ENCODE peak calls at places on chromosomes 4 and X, in five cellular contexts. One of them, this sample, is unnamed.

GRCh38 chr4:22498866-22499265 is 17.0 kb downstream of the ADGRA3 start:
- DNase-seq in stimulated activated CD8-positive, alpha-beta memory T cell treated with anti-CD3 and anti-CD28 coated beads, Interleukin-4, amount 100 ng/mL, for 48 hours: no peak
- DNase-seq in AG04450: no peak
- DNase-seq in stimulated activated CD4-positive, alpha-beta T cell treated with anti-CD3 and anti-CD28 coated beads, Interleukin-15, amount 100 ng/mL, for 24 hours: no peak
- DNase-seq in dermis blood vessel endothelial cell: no peak
- DNase-seq in this sample: peak

GRCh38 chr4:54063737-54064316 is 578 bp downstream of the CHIC2 start:
- DNase-seq in dermis blood vessel endothelial cell: peak
- DNase-seq in AG04450: no peak
- DNase-seq in stimulated activated CD4-positive, alpha-beta T cell treated with anti-CD3 and anti-CD28 coated beads, Interleukin-15, amount 100 ng/mL, for 24 hours: peak
- DNase-seq in stimulated activated CD8-positive, alpha-beta memory T cell treated with anti-CD3 and anti-CD28 coated beads, Interleukin-4, amount 100 ng/mL, for 48 hours: peak
- DNase-seq in this sample: peak

GRCh38 chr4:81499840-81500239 is 28.1 kb upstream of the RASGEF1B start:
- DNase-seq in AG04450: no peak
- DNase-seq in dermis blood vessel endothelial cell: no peak
- DNase-seq in stimulated activated CD4-positive, alpha-beta T cell treated with anti-CD3 and anti-CD28 coated beads, Interleukin-15, amount 100 ng/mL, for 24 hours: no peak
- DNase-seq in stimulated activated CD8-positive, alpha-beta memory T cell treated with anti-CD3 and anti-CD28 coated beads, Interleukin-4, amount 100 ng/mL, for 48 hours: no peak
- DNase-seq in this sample: no peak

GRCh38 chrX:2608638-2609430 is 82.3 kb upstream of the CD99 start:
- DNase-seq in AG04450: peak
- DNase-seq in dermis blood vessel endothelial cell: peak
- DNase-seq in stimulated activated CD8-positive, alpha-beta memory T cell treated with anti-CD3 and anti-CD28 coated beads, Interleukin-4, amount 100 ng/mL, for 48 hours: peak
- DNase-seq in stimulated activated CD4-positive, alpha-beta T cell treated with anti-CD3 and anti-CD28 coated beads, Interleukin-15, amount 100 ng/mL, for 24 hours: peak
- DNase-seq in this sample: peak

GRCh38 chr4:46931981-46932380 is 22.9 kb upstream of the COX7B2 start:
- DNase-seq in AG04450: no peak
- DNase-seq in dermis blood vessel endothelial cell: peak
- DNase-seq in stimulated activated CD4-positive, alpha-beta T cell treated with anti-CD3 and anti-CD28 coated beads, Interleukin-15, amount 100 ng/mL, for 24 hours: peak
- DNase-seq in stimulated activated CD8-positive, alpha-beta memory T cell treated with anti-CD3 and anti-CD28 coated beads, Interleukin-4, amount 100 ng/mL, for 48 hours: peak
- DNase-seq in this sample: peak

GRCh38 chrX:44352739-44353138 is 9.3 kb upstream of the EFHC2 start:
- DNase-seq in stimulated activated CD4-positive, alpha-beta T cell treated with anti-CD3 and anti-CD28 coated beads, Interleukin-15, amount 100 ng/mL, for 24 hours: no peak
- DNase-seq in stimulated activated CD8-positive, alpha-beta memory T cell treated with anti-CD3 and anti-CD28 coated beads, Interleukin-4, amount 100 ng/mL, for 48 hours: no peak
- DNase-seq in AG04450: no peak
- DNase-seq in dermis blood vessel endothelial cell: no peak
- DNase-seq in this sample: peak

GRCh38 chr4:46254788-46255187 is 130.9 kb upstream of the GABRG1 start:
- DNase-seq in stimulated activated CD8-positive, alpha-beta memory T cell treated with anti-CD3 and anti-CD28 coated beads, Interleukin-4, amount 100 ng/mL, for 48 hours: no peak
- DNase-seq in AG04450: no peak
- DNase-seq in dermis blood vessel endothelial cell: no peak
- DNase-seq in stimulated activated CD4-positive, alpha-beta T cell treated with anti-CD3 and anti-CD28 coated beads, Interleukin-15, amount 100 ng/mL, for 24 hours: no peak
- DNase-seq in this sample: peak

GRCh38 chr4:88185916-88186315 is 27.5 kb upstream of the ABCG2 start:
- DNase-seq in stimulated activated CD8-positive, alpha-beta memory T cell treated with anti-CD3 and anti-CD28 coated beads, Interleukin-4, amount 100 ng/mL, for 48 hours: no peak
- DNase-seq in dermis blood vessel endothelial cell: no peak
- DNase-seq in AG04450: peak
- DNase-seq in stimulated activated CD4-positive, alpha-beta T cell treated with anti-CD3 and anti-CD28 coated beads, Interleukin-15, amount 100 ng/mL, for 24 hours: no peak
- DNase-seq in this sample: no peak

GRCh38 chrX:57596109-57596870 is 4.5 kb downstream of the ZXDB start:
- DNase-seq in stimulated activated CD8-positive, alpha-beta memory T cell treated with anti-CD3 and anti-CD28 coated beads, Interleukin-4, amount 100 ng/mL, for 48 hours: no peak
- DNase-seq in stimulated activated CD4-positive, alpha-beta T cell treated with anti-CD3 and anti-CD28 coated beads, Interleukin-15, amount 100 ng/mL, for 24 hours: no peak
- DNase-seq in AG04450: no peak
- DNase-seq in dermis blood vessel endothelial cell: no peak
- DNase-seq in this sample: no peak

GRCh38 chr4:59455751-59456150 is 1744.4 kb upstream of the ADGRL3 start:
- DNase-seq in AG04450: no peak
- DNase-seq in stimulated activated CD8-positive, alpha-beta memory T cell treated with anti-CD3 and anti-CD28 coated beads, Interleukin-4, amount 100 ng/mL, for 48 hours: no peak
- DNase-seq in stimulated activated CD4-positive, alpha-beta T cell treated with anti-CD3 and anti-CD28 coated beads, Interleukin-15, amount 100 ng/mL, for 24 hours: no peak
- DNase-seq in dermis blood vessel endothelial cell: no peak
- DNase-seq in this sample: peak

GRCh38 chr4:112832493-112832892 is 195.6 kb downstream of the LARP7 start:
- DNase-seq in stimulated activated CD8-positive, alpha-beta memory T cell treated with anti-CD3 and anti-CD28 coated beads, Interleukin-4, amount 100 ng/mL, for 48 hours: no peak
- DNase-seq in dermis blood vessel endothelial cell: no peak
- DNase-seq in stimulated activated CD4-positive, alpha-beta T cell treated with anti-CD3 and anti-CD28 coated beads, Interleukin-15, amount 100 ng/mL, for 24 hours: no peak
- DNase-seq in AG04450: no peak
- DNase-seq in this sample: no peak

GRCh38 chr4:158410272-158410671 is 111.4 kb upstream of the RXFP1 start:
- DNase-seq in stimulated activated CD8-positive, alpha-beta memory T cell treated with anti-CD3 and anti-CD28 coated beads, Interleukin-4, amount 100 ng/mL, for 48 hours: no peak
- DNase-seq in stimulated activated CD4-positive, alpha-beta T cell treated with anti-CD3 and anti-CD28 coated beads, Interleukin-15, amount 100 ng/mL, for 24 hours: no peak
- DNase-seq in dermis blood vessel endothelial cell: peak
- DNase-seq in AG04450: no peak
- DNase-seq in this sample: peak

This sample was measured in MCF 10A.